ENCODE peak calls at places on chromosomes 4 and X, in nine cellular contexts. I is heart left ventricle, Y is HCT116, D is tibial nerve, O is gastrocnemius medialis, T is adrenal gland, L is A549, P is Peyer's patch, F is uterus. S is an unnamed sample.

GRCh38 chr4:185865901-185866328 is 53.9 kb upstream of the SORBS2 start:
- DNase-seq in I (peak; percentile 39), Y (no peak), D (no peak), O (no peak), T (no peak), L (no peak), P (no peak), F (no peak), S (no peak)

GRCh38 chr4:76804060-76804459 is 93.9 kb downstream of the SOWAHB start:
- DNase-seq in I (no peak), Y (no peak), D (no peak), O (no peak), T (no peak), L (no peak), P (no peak), F (no peak), S (no peak)

GRCh38 chrX:21004835-21005234 is 369.4 kb upstream of the CNKSR2 start:
- DNase-seq in I (no peak), Y (no peak), D (no peak), O (no peak), T (no peak), L (peak; percentile 19), P (no peak), F (no peak), S (no peak)

GRCh38 chr4:145840162-145840768 is 98.4 kb downstream of the ZNF827 start:
- DNase-seq in I (no peak), Y (peak; percentile 35), D (no peak), O (no peak), T (no peak), L (peak; percentile 18), P (no peak), F (no peak), S (no peak)

GRCh38 chr4:97500423-97500822 is 642.9 kb downstream of the STPG2 start:
- DNase-seq in I (no peak), Y (no peak), D (no peak), O (no peak), T (no peak), L (no peak), P (no peak), F (no peak), S (no peak)

GRCh38 chrX:40947276-40947675 is 138.0 kb upstream of the USP9X start:
- DNase-seq in I (no peak), Y (no peak), D (no peak), O (no peak), T (no peak), L (no peak), P (no peak), F (no peak), S (no peak)

GRCh38 chr4:142406051-142406549 is 440.0 kb downstream of the INPP4B start:
- DNase-seq in I (no peak), Y (no peak), D (no peak), O (no peak), T (no peak), L (no peak), P (no peak), F (no peak), S (no peak)

GRCh38 chr4:112951362-112951962 is 98.0 kb upstream of the ANK2 start:
- DNase-seq in I (no peak), Y (no peak), D (no peak), O (no peak), T (no peak), L (no peak), P (no peak), F (no peak), S (no peak)

GRCh38 chr4:56227301-56227835 is 159.9 kb downstream of the AASDH start:
- DNase-seq in I (no peak), Y (no peak), D (no peak), O (no peak), T (no peak), L (no peak), P (no peak), F (no peak), S (no peak)

DNA sequence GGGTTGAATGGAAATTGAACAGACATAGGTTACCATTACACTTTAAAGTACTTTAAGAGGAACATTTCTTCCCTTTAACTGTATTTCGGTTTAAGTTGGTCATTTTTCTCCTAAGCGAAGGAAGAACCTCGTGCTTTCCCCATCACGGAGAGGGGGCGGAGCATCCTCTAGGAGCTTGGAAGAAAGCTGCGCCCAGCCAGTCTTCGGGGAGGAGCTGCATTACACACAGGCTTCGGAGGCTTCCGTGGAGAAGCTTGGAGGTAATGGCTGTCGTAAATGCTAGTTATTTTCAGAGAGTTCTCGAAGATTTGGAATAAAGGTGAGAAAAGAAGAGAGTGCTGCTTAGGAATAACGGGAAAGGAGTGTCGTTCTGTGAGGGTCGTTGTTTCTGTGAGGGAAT is at the start of gene PWWP3B:
- DNase-seq in I (peak; percentile 17), Y (peak; percentile 38), D (peak; percentile 21), O (no peak), T (no peak), L (no peak), P (no peak), F (peak; percentile 61), S (peak; percentile 77)
- TF ChIP-seq POLR2A in I (no peak), Y (peak; percentile 21), D (no peak), O (no peak), T (no peak), L (no peak), P (no peak), F (peak; percentile 49), S (peak; percentile 60)

GRCh38 chr4:48557478-48557877 is 67.4 kb downstream of the ZAR1 start:
- DNase-seq in I (no peak), Y (no peak), D (no peak), O (no peak), T (no peak), L (no peak), P (no peak), F (no peak), S (no peak)
- TF ChIP-seq CTCF in I (peak; percentile 7), Y (no peak), D (no peak), O (no peak), T (no peak), L (no peak), P (no peak), F (no peak), S (no peak)

GRCh38 chrX:17412692-17413091 is 37.7 kb downstream of the NHS start:
- DNase-seq in I (no peak), Y (peak; percentile 69), D (no peak), O (no peak), T (no peak), L (peak; percentile 21), P (no peak), F (no peak), S (no peak)

GRCh38 chrX:17415242-17415815 is 40.3 kb downstream of the NHS start:
- DNase-seq in I (no peak), Y (no peak), D (no peak), O (no peak), T (no peak), L (no peak), P (no peak), F (no peak), S (no peak)

GRCh38 chrX:17413228-17413627 is 38.2 kb downstream of the NHS start:
- DNase-seq in I (no peak), Y (peak; percentile 32), D (no peak), O (no peak), T (no peak), L (no peak), P (no peak), F (no peak), S (no peak)

GRCh38 chrX:17414057-17414658 is 39.2 kb downstream of the NHS start:
- DNase-seq in I (no peak), Y (no peak), D (no peak), O (no peak), T (no peak), L (no peak), P (no peak), F (peak; percentile 50), S (no peak)

DNA sequence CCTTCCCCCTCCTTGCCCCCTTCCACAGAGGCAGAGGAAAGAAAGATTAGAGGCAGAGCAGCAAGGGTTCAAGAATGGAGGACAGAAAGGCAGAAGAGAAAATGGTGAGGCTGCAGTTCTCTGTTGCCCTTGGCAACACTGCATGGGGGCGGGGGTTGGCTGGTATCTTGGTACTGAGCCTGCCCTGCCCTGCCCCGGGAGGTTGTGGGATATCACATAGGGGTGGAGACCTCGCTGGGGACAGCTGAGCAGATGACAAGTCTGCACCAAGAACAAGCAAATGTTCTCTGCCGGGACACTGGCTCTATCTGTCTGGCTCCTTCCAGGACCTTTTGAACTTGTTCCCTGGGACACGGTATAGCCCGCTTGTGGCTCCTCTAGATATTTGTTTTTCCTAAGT is 39.8 kb downstream of the NHS start:
- DNase-seq in I (no peak), Y (no peak), D (no peak), O (no peak), T (peak; percentile 33), L (no peak), P (peak; percentile 49), F (no peak), S (no peak)
- H3K4me1 ChIP-seq in I (no peaks in the 10 kb centered on the region), Y (peaks cover 59% of the 10 kb centered on the region), D (no peaks in the 10 kb centered on the region), O (no peaks in the 10 kb centered on the region), T (peaks cover 18% of the 10 kb centered on the region), L (peaks cover 68% of the 10 kb centered on the region), P (no peaks in the 10 kb centered on the region), F (no peaks in the 10 kb centered on the region), S (no peaks in the 10 kb centered on the region)

DNA sequence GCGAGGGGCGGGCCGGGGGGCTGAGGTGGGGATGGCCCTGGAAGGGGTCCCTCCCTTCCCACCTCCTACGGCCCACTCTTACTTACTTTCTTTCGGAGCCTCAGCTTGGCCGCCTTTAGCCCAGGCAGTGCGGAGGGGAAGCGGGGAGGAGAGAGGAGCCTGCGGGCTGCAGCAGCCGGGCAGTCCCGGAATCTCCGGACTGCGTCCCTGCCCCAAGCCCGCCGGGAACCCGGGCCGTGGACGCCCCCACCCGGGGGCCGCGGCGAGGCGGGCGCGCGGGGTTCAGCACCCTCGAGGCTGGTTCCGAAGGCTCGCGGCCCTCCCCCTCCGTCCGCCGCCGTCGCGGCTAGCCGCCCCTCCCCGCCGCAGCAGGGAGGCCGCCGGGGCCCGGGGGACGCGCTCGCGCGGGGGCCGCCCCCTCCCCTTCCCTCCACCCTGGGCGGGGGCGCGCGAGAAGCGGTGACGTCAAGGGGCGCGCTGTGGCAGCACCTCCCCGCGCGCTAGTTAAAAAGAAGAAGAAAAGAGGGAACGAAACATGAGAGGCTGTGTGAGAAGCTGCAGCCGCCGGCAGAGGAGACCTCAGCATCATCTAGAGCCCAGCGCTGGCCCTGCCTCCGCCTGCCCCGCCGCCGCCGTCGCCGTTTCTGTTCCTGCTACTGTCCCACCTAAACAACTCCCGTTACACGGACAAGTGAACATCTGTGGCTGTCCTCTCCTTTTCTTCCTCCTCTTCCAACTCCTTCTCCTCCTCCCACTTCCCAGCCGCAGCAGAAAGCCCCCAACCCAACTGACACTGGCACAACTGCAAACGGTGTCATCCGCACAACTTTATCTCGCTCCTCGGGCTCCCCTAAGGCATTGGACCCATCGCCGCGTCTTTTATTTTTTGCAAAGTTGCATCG is at the start of gene HHIP:
- DNase-seq in I (peak; percentile 21), Y (no peak), D (peak; percentile 33), O (no peak), T (no peak), L (peak; percentile 15), P (peak; percentile 53), F (peak; percentile 24), S (peak; percentile 81)
- TF ChIP-seq POLR2A in I (no peak), Y (no peak), D (no peak), O (no peak), T (no peak), L (no peak), P (no peak), F (peak; percentile 39), S (no peak)

GRCh38 chrX:12701625-12702024 is 89.6 kb upstream of the PRPS2 start:
- DNase-seq in I (peak; percentile 13), Y (peak; percentile 62), D (no peak), O (peak; percentile 3), T (peak; percentile 33), L (peak; percentile 41), P (peak; percentile 48), F (no peak), S (no peak)
- TF ChIP-seq CTCF in I (peak; percentile 43), Y (peak; percentile 52), D (peak; percentile 24), O (no peak), T (no peak), L (peak; percentile 66), P (no peak), F (peak; percentile 30), S (no peak)

GRCh38 chr4:3387943-3388348 is 53.8 kb upstream of the HGFAC start:
- DNase-seq in I (peak; percentile 91), Y (no peak), D (peak; percentile 76), O (peak; percentile 63), T (peak; percentile 84), L (no peak), P (no peak), F (peak; percentile 67), S (peak; percentile 75)
- H3K4me1 ChIP-seq in I (peaks cover 41% of the 10 kb centered on the region), Y (peaks cover 7% of the 10 kb centered on the region), D (peaks cover 31% of the 10 kb centered on the region), O (peaks cover 17% of the 10 kb centered on the region), T (peaks cover 12% of the 10 kb centered on the region), L (no peaks in the 10 kb centered on the region), P (no peaks in the 10 kb centered on the region), F (no peaks in the 10 kb centered on the region), S (peaks cover 8% of the 10 kb centered on the region)